ENCODE peak calls at places on chromosomes 2 and 18, in five cellular contexts. V, R, N, T and X are unnamed samples.

GRCh38 chr2:68367918-68368656 is 3.0 kb downstream of the PLEK start:
- DNase-seq in V (no peak), R (no peak), N (no peak), T (peak), X (no peak)

GRCh38 chr2:216188268-216188850 is 79.2 kb downstream of the XRCC5 start:
- DNase-seq in V (no peak), R (no peak), N (no peak), T (peak), X (no peak)

GRCh38 chr2:189362283-189362682 is 79.0 kb upstream of the WDR75 start:
- DNase-seq in V (no peak), R (no peak), N (no peak), T (no peak), X (no peak)

GRCh38 chr2:18149660-18150246 is 271.3 kb downstream of the KCNS3 start:
- DNase-seq in V (no peak), R (peak), N (no peak), T (peak), X (peak)

GRCh38 chr18:62061812-62062211 is 125.0 kb downstream of the PIGN start:
- DNase-seq in V (no peak), R (no peak), N (no peak), T (no peak), X (no peak)

GRCh38 chr2:30266705-30267104 is 35.4 kb downstream of the LBH start:
- DNase-seq in V (no peak), R (no peak), N (no peak), T (no peak), X (no peak)

GRCh38 chr2:10396464-10396863 is 51.7 kb downstream of the ODC1 start:
- DNase-seq in V (no peak), R (no peak), N (no peak), T (no peak), X (no peak)

GRCh38 chr18:1075310-1075709 is 170.6 kb downstream of the ADCYAP1 start:
- DNase-seq in V (no peak), R (no peak), N (no peak), T (no peak), X (no peak)

GRCh38 chr2:20487392-20488135 is 40.7 kb downstream of the RHOB start:
- DNase-seq in V (no peak), R (peak), N (no peak), T (no peak), X (no peak)

GRCh38 chr2:181306785-181307184 is 150.4 kb upstream of the ITGA4 start:
- DNase-seq in V (no peak), R (no peak), N (no peak), T (no peak), X (no peak)

GRCh38 chr18:38635706-38636105 is 1070.1 kb upstream of the CELF4 start:
- DNase-seq in V (no peak), R (no peak), N (no peak), T (no peak), X (no peak)

GRCh38 chr2:200592414-200593075 is 6.7 kb downstream of the AOX1 start:
- DNase-seq in V (no peak), R (peak), N (no peak), T (peak), X (no peak)

GRCh38 chr2:226985227-226985946 is 149.5 kb downstream of the RHBDD1 start:
- DNase-seq in V (no peak), R (peak), N (no peak), T (peak), X (peak)

GRCh38 chr2:174634130-174635014 is 36.8 kb upstream of the WIPF1 start:
- DNase-seq in V (peak), R (no peak), N (no peak), T (peak), X (no peak)

GRCh38 chr2:120896904-120897303 is 161.2 kb downstream of the GLI2 start:
- DNase-seq in V (no peak), R (no peak), N (no peak), T (no peak), X (no peak)

GRCh38 chr2:71379086-71379485 is 47.5 kb downstream of the ZNF638 start:
- DNase-seq in V (no peak), R (no peak), N (no peak), T (peak), X (peak)

GRCh38 chr2:37831081-37831780 is 93.9 kb upstream of the RMDN2 start:
- DNase-seq in V (no peak), R (no peak), N (no peak), T (no peak), X (no peak)

GRCh38 chr2:85104228-85104627 is 29.0 kb upstream of the TCF7L1 start:
- DNase-seq in V (no peak), R (no peak), N (no peak), T (no peak), X (no peak)

GRCh38 chr18:45656194-45656593 is 40.9 kb downstream of the SLC14A2 start:
- DNase-seq in V (no peak), R (no peak), N (no peak), T (no peak), X (no peak)

GRCh38 chr2:212537311-212538155 is 1.1 kb downstream of the ERBB4 start:
- DNase-seq in V (no peak), R (peak), N (peak), T (peak), X (no peak)

GRCh38 chr18:36688020-36688965 is 140.5 kb downstream of the TPGS2 start:
- DNase-seq in V (no peak), R (peak), N (peak), T (peak), X (peak)

GRCh38 chr2:6352906-6353515 is 512.7 kb downstream of the CMPK2 start:
- DNase-seq in V (no peak), R (peak), N (no peak), T (peak), X (peak)

GRCh38 chr2:195985731-195986130 is 82.9 kb downstream of the DNAH7 start:
- DNase-seq in V (no peak), R (no peak), N (no peak), T (no peak), X (no peak)
- H3K4me3 ChIP-seq in V (no peak), R (no peak), N (no peak), T (no peak), X (no peak)

DNA sequence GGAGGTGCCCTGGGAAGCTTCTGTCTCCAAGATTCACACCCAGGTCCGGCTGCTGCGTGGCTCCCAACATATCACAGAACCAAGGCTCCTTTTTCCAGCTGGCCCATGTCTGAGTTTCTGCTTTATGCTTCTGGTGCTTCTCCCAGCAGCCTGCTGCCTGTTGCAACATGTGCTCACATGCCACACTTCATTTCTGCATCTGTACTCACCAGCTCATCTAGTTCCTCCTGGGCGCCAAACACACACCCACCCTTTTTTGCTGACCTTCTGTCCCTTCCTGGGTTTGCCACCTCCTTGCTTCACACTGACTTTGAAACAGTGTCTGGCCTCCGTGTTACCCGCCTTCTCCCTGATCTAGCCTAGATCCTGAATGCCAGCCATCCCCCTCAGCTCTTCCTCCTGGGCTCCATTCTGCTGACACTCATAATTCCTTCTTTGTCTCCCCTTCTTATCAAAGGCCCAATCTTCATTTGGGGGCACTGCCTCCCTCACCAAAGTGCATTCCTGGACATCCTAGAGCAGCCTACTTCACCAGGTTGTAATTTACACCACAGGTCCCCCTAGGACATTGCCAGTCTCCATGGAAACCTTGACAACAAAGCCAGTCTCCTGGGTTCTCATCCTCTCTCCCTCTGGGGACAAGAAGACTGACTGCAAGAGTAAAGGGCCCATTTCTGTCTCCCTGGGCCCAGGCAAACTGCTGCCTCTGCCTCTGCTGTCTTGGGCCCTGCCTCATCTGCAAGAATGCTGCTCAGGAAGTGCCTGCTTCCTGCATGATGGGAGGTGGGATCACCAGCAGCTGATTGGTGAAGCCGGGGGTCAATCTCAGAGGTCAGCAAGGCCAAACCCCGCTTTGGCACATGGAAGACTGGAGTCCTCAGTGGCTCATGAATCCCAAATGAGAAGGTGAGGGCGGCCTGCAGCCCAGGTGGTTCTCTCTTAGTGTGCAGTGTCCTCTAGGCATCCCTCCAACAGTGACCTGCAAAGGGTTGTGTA is 13.9 kb upstream of the PROM2 start:
- DNase-seq in V (no peak), R (no peak), N (peak), T (peak), X (no peak)
- H3K27ac ChIP-seq in V (no peak), R (no peak), N (no peak), T (no peak), X (no peak)

GRCh38 chr2:1971124-1971523 is 226.8 kb upstream of the PXDN start:
- DNase-seq in V (no peak), R (no peak), N (no peak), T (no peak), X (no peak)
- H3K4me3 ChIP-seq in V (no peak), R (no peak), N (no peak), T (no peak), X (no peak)

GRCh38 chr2:237407734-237408133 is 6.2 kb downstream of the COL6A3 start:
- DNase-seq in V (no peak), R (no peak), N (no peak), T (peak), X (no peak)
- H3K27ac ChIP-seq in V (no peak), R (no peak), N (peak), T (peak), X (no peak)

GRCh38 chr2:53575606-53576360 is 191.8 kb upstream of the CHAC2 start:
- DNase-seq in V (no peak), R (peak), N (no peak), T (no peak), X (no peak)
- H3K4me3 ChIP-seq in V (no peak), R (no peak), N (no peak), T (no peak), X (no peak)

GRCh38 chr18:8952796-8953760 is 149.4 kb upstream of the NDUFV2 start:
- DNase-seq in V (no peak), R (no peak), N (no peak), T (peak), X (peak)
- H3K27ac ChIP-seq in V (no peak), R (no peak), N (no peak), T (peak), X (peak)

GRCh38 chr2:15730545-15731212 is 139.0 kb downstream of the DDX1 start:
- DNase-seq in V (no peak), R (no peak), N (peak), T (peak), X (peak)
- H3K4me3 ChIP-seq in V (no peak), R (no peak), N (no peak), T (no peak), X (no peak)

DNA sequence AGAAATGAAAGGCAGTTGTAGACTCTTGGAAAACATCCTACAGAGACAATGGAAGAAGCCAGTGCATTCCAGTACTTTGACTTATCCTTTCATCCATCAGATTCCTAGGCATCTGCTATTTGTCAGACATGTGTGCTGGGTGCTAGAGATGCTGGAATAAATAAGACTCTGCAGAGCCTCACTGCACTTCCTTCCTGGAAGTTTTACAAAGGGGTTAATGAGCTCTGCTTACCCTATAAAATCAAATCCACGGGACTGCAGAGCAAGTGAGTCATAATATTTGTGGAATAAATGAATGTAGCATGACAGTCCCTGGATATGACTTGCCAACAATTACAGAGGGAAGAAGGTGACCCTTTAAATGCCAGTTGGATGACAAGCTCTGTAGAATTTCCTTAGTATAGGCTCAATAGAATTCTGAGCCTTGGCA is 52.7 kb upstream of the NPAS2 start:
- DNase-seq in V (no peak), R (no peak), N (no peak), T (peak), X (no peak)
- H3K27ac ChIP-seq in V (no peak), R (no peak), N (no peak), T (peak), X (no peak)